ENCODE peak calls at places on chromosomes 16 and 17, in six cellular contexts. One of them, this sample, is unnamed. For H3K4me1, the result is how much of the 10 kb centered on the place peaks cover.

GRCh38 chr17:56715613-56716357 is 117.9 kb downstream of the C17orf67 start:
- DNase-seq in adrenal gland: peak
- DNase-seq in upper lobe of right lung: peak
- DNase-seq in A549: peak
- DNase-seq in transverse colon: peak
- DNase-seq in fibroblast of lung: peak
- DNase-seq in this sample: peak

GRCh38 chr17:51154176-51154575 is 817 bp downstream of the NME1 start:
- DNase-seq in adrenal gland: no peak
- DNase-seq in upper lobe of right lung: no peak
- DNase-seq in A549: no peak
- DNase-seq in transverse colon: no peak
- DNase-seq in fibroblast of lung: peak
- DNase-seq in this sample: no peak

GRCh38 chr17:77729587-77729986 is 228.9 kb upstream of the TNRC6C start:
- DNase-seq in adrenal gland: no peak
- DNase-seq in upper lobe of right lung: no peak
- DNase-seq in A549: no peak
- DNase-seq in transverse colon: no peak
- DNase-seq in fibroblast of lung: no peak
- DNase-seq in this sample: no peak

GRCh38 chr17:42456223-42457106 is 2.2 kb upstream of the ATP6V0A1 start:
- DNase-seq in adrenal gland: no peak
- DNase-seq in upper lobe of right lung: no peak
- DNase-seq in A549: no peak
- DNase-seq in transverse colon: no peak
- DNase-seq in fibroblast of lung: peak
- DNase-seq in this sample: no peak

GRCh38 chr16:22358000-22358399 is 16.4 kb downstream of the CDR2 start:
- DNase-seq in adrenal gland: no peak
- DNase-seq in upper lobe of right lung: no peak
- DNase-seq in A549: no peak
- DNase-seq in transverse colon: no peak
- DNase-seq in fibroblast of lung: no peak
- DNase-seq in this sample: no peak

GRCh38 chr16:85506358-85506911 is 106.7 kb upstream of the GSE1 start:
- DNase-seq in adrenal gland: no peak
- DNase-seq in upper lobe of right lung: no peak
- DNase-seq in A549: no peak
- DNase-seq in transverse colon: no peak
- DNase-seq in fibroblast of lung: no peak
- DNase-seq in this sample: no peak

GRCh38 chr16:31323959-31324629 is 30.9 kb upstream of the ITGAX start:
- DNase-seq in adrenal gland: no peak
- DNase-seq in upper lobe of right lung: no peak
- DNase-seq in A549: no peak
- DNase-seq in transverse colon: no peak
- DNase-seq in fibroblast of lung: no peak
- DNase-seq in this sample: no peak

GRCh38 chr16:82337355-82337754 is 167.3 kb upstream of the MPHOSPH6 start:
- DNase-seq in adrenal gland: no peak
- DNase-seq in upper lobe of right lung: no peak
- DNase-seq in A549: no peak
- DNase-seq in transverse colon: no peak
- DNase-seq in fibroblast of lung: no peak
- DNase-seq in this sample: no peak

GRCh38 chr17:79626156-79626890 is 15.5 kb upstream of the RBFOX3 start:
- DNase-seq in adrenal gland: no peak
- DNase-seq in upper lobe of right lung: peak
- DNase-seq in A549: no peak
- DNase-seq in transverse colon: peak
- DNase-seq in fibroblast of lung: no peak
- DNase-seq in this sample: peak

GRCh38 chr17:14203392-14203791 is 33.3 kb downstream of the CDRT15 start:
- DNase-seq in adrenal gland: no peak
- DNase-seq in upper lobe of right lung: no peak
- DNase-seq in A549: no peak
- DNase-seq in transverse colon: no peak
- DNase-seq in fibroblast of lung: peak
- DNase-seq in this sample: no peak

GRCh38 chr17:45290269-45290765 is 26.5 kb downstream of the MAP3K14 start:
- DNase-seq in adrenal gland: no peak
- DNase-seq in upper lobe of right lung: no peak
- DNase-seq in A549: no peak
- DNase-seq in transverse colon: no peak
- DNase-seq in fibroblast of lung: no peak
- DNase-seq in this sample: no peak

GRCh38 chr16:67726106-67727034 is 7.3 kb upstream of the GFOD2 start:
- DNase-seq in adrenal gland: peak
- DNase-seq in upper lobe of right lung: peak
- DNase-seq in A549: no peak
- DNase-seq in transverse colon: no peak
- DNase-seq in fibroblast of lung: no peak
- DNase-seq in this sample: no peak

GRCh38 chr16:2151188-2152091 is 3.0 kb downstream of the RAB26 start:
- DNase-seq in adrenal gland: no peak
- DNase-seq in upper lobe of right lung: no peak
- DNase-seq in A549: no peak
- DNase-seq in transverse colon: no peak
- DNase-seq in fibroblast of lung: no peak
- DNase-seq in this sample: peak

GRCh38 chr17:79970576-79971068 is 65.0 kb downstream of the TBC1D16 start:
- DNase-seq in adrenal gland: no peak
- DNase-seq in upper lobe of right lung: peak
- DNase-seq in A549: no peak
- DNase-seq in transverse colon: peak
- DNase-seq in fibroblast of lung: peak
- DNase-seq in this sample: peak

GRCh38 chr16:69909760-69910159 is 41.4 kb upstream of the CLEC18A start:
- DNase-seq in adrenal gland: no peak
- DNase-seq in upper lobe of right lung: no peak
- DNase-seq in A549: no peak
- DNase-seq in transverse colon: no peak
- DNase-seq in fibroblast of lung: no peak
- DNase-seq in this sample: no peak

GRCh38 chr16:69201787-69202186 is 14.8 kb downstream of the SNTB2 start:
- DNase-seq in adrenal gland: no peak
- DNase-seq in upper lobe of right lung: no peak
- DNase-seq in A549: no peak
- DNase-seq in transverse colon: no peak
- DNase-seq in fibroblast of lung: no peak
- DNase-seq in this sample: no peak

GRCh38 chr17:82648761-82649474 is 674 bp upstream of the WDR45B start:
- DNase-seq in adrenal gland: peak
- DNase-seq in upper lobe of right lung: peak
- DNase-seq in A549: no peak
- DNase-seq in transverse colon: peak
- DNase-seq in fibroblast of lung: no peak
- DNase-seq in this sample: peak

GRCh38 chr17:1576500-1576899 is 13.9 kb upstream of the PITPNA start:
- DNase-seq in adrenal gland: no peak
- DNase-seq in upper lobe of right lung: no peak
- DNase-seq in A549: no peak
- DNase-seq in transverse colon: no peak
- DNase-seq in fibroblast of lung: no peak
- DNase-seq in this sample: no peak

GRCh38 chr17:12680407-12680897 is 14.8 kb downstream of the MYOCD start:
- DNase-seq in adrenal gland: no peak
- DNase-seq in upper lobe of right lung: no peak
- DNase-seq in A549: no peak
- DNase-seq in transverse colon: peak
- DNase-seq in fibroblast of lung: peak
- DNase-seq in this sample: no peak

GRCh38 chr17:8243827-8244226 is 4.0 kb downstream of the CTC1 start:
- DNase-seq in adrenal gland: no peak
- DNase-seq in upper lobe of right lung: no peak
- DNase-seq in A549: no peak
- DNase-seq in transverse colon: no peak
- DNase-seq in fibroblast of lung: no peak
- DNase-seq in this sample: no peak
- TF ChIP-seq CTCF in adrenal gland: no peak
- TF ChIP-seq CTCF in upper lobe of right lung: no peak
- TF ChIP-seq CTCF in A549: no peak
- TF ChIP-seq CTCF in transverse colon: no peak
- TF ChIP-seq CTCF in fibroblast of lung: no peak
- TF ChIP-seq CTCF in this sample: no peak

GRCh38 chr16:56915311-56916105 is 16.4 kb upstream of the HERPUD1 start:
- DNase-seq in adrenal gland: no peak
- DNase-seq in upper lobe of right lung: no peak
- DNase-seq in A549: no peak
- DNase-seq in transverse colon: no peak
- DNase-seq in fibroblast of lung: peak
- DNase-seq in this sample: no peak
- H3K4me1 ChIP-seq in adrenal gland: under half
- H3K4me1 ChIP-seq in upper lobe of right lung: half or more
- H3K4me1 ChIP-seq in A549: under half
- H3K4me1 ChIP-seq in transverse colon: under half
- H3K4me1 ChIP-seq in fibroblast of lung: under half
- H3K4me1 ChIP-seq in this sample: under half

GRCh38 chr17:81470270-81470943 is 42.2 kb downstream of the ACTG1 start:
- DNase-seq in adrenal gland: no peak
- DNase-seq in upper lobe of right lung: no peak
- DNase-seq in A549: no peak
- DNase-seq in transverse colon: no peak
- DNase-seq in fibroblast of lung: no peak
- DNase-seq in this sample: no peak

GRCh38 chr17:81469266-81469665 is 43.3 kb downstream of the ACTG1 start:
- DNase-seq in adrenal gland: no peak
- DNase-seq in upper lobe of right lung: no peak
- DNase-seq in A549: no peak
- DNase-seq in transverse colon: no peak
- DNase-seq in fibroblast of lung: no peak
- DNase-seq in this sample: no peak

GRCh38 chr17:81473019-81473418 is 39.6 kb downstream of the ACTG1 start:
- DNase-seq in adrenal gland: peak
- DNase-seq in upper lobe of right lung: no peak
- DNase-seq in A549: no peak
- DNase-seq in transverse colon: no peak
- DNase-seq in fibroblast of lung: no peak
- DNase-seq in this sample: no peak

GRCh38 chr17:81470944-81471803 is 41.4 kb downstream of the ACTG1 start:
- DNase-seq in adrenal gland: no peak
- DNase-seq in upper lobe of right lung: no peak
- DNase-seq in A549: no peak
- DNase-seq in transverse colon: no peak
- DNase-seq in fibroblast of lung: no peak
- DNase-seq in this sample: no peak

GRCh38 chr17:81471804-81472456 is 40.7 kb downstream of the ACTG1 start:
- DNase-seq in adrenal gland: peak
- DNase-seq in upper lobe of right lung: no peak
- DNase-seq in A549: peak
- DNase-seq in transverse colon: peak
- DNase-seq in fibroblast of lung: peak
- DNase-seq in this sample: peak
- TF ChIP-seq CTCF in adrenal gland: no peak
- TF ChIP-seq CTCF in upper lobe of right lung: peak
- TF ChIP-seq CTCF in A549: no peak
- TF ChIP-seq CTCF in transverse colon: peak
- TF ChIP-seq CTCF in fibroblast of lung: no peak
- TF ChIP-seq CTCF in this sample: no peak

DNA sequence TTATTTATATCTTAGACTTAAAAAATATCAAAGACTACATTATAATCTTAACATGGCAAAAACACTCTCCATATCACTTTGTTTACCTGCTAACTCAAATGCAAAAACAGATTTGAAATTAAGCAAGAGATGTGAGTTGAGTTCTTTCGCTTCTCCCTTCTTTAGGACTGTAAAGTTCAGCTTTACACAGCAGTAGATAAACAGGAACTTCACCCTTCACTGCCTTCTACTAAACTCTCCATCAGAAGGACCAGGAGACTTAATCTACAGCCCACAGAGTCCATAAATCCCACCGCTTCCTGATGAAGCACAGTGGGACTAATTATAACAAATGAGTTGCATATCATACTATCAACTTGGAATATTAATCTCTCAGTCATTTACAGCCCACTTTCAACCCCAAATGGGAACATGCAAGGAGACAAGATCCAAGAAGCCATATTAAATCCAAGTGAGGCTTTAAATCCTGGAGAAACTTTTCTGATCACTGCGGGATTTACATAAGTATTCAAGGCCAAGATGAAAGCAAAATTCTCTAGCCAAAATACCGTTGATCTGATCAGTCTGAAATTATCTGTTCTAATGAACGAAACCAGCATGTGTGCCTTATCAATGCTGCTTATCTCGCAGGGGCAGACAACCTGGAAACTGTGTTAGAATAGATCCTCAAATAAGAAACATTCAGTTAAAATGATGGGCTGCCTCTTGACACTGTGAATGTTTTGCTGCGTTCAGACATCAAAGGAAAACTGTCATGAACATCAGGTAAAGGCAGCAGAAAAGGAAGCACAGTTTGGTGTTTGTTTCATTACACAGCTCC is 1.6 kb downstream of the AMFR start:
- DNase-seq in adrenal gland: no peak
- DNase-seq in upper lobe of right lung: no peak
- DNase-seq in A549: no peak
- DNase-seq in transverse colon: no peak
- DNase-seq in fibroblast of lung: peak
- DNase-seq in this sample: no peak
- H3K4me1 ChIP-seq in adrenal gland: under half
- H3K4me1 ChIP-seq in upper lobe of right lung: under half
- H3K4me1 ChIP-seq in A549: under half
- H3K4me1 ChIP-seq in transverse colon: under half
- H3K4me1 ChIP-seq in fibroblast of lung: under half
- H3K4me1 ChIP-seq in this sample: under half

GRCh38 chr17:58539703-58540102 is 25.3 kb upstream of the MTMR4 start:
- DNase-seq in adrenal gland: no peak
- DNase-seq in upper lobe of right lung: no peak
- DNase-seq in A549: no peak
- DNase-seq in transverse colon: no peak
- DNase-seq in fibroblast of lung: no peak
- DNase-seq in this sample: no peak

GRCh38 chr17:58538801-58539410 is 24.5 kb upstream of the MTMR4 start:
- DNase-seq in adrenal gland: no peak
- DNase-seq in upper lobe of right lung: no peak
- DNase-seq in A549: no peak
- DNase-seq in transverse colon: no peak
- DNase-seq in fibroblast of lung: no peak
- DNase-seq in this sample: no peak

GRCh38 chr17:58537266-58537665 is 22.8 kb upstream of the MTMR4 start:
- DNase-seq in adrenal gland: no peak
- DNase-seq in upper lobe of right lung: no peak
- DNase-seq in A549: no peak
- DNase-seq in transverse colon: no peak
- DNase-seq in fibroblast of lung: no peak
- DNase-seq in this sample: no peak

GRCh38 chr17:58536541-58536940 is 22.1 kb upstream of the MTMR4 start:
- DNase-seq in adrenal gland: no peak
- DNase-seq in upper lobe of right lung: no peak
- DNase-seq in A549: no peak
- DNase-seq in transverse colon: no peak
- DNase-seq in fibroblast of lung: no peak
- DNase-seq in this sample: no peak

DNA sequence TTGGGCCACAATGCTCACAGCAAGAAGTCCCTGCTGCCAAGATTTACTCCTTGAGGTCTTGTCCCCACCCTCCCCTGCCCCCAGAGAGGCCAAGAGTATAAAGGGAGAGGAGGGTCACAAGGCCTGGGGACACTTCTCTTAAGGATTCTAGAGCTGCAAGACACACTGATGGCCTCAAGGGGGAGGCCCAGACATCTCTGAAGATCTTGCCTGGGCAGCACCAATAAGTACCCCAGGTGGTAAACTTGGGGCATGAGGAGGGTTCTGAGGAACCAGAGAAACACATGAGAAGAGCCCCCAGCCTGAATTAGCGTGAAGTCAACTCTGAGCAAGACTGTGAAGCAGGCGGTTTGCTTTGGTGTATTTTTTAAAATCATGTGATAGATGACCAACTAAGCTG is 26.8 kb upstream of the MTMR4 start:
- DNase-seq in adrenal gland: no peak
- DNase-seq in upper lobe of right lung: no peak
- DNase-seq in A549: no peak
- DNase-seq in transverse colon: no peak
- DNase-seq in fibroblast of lung: no peak
- DNase-seq in this sample: no peak
- TF ChIP-seq CTCF in adrenal gland: no peak
- TF ChIP-seq CTCF in upper lobe of right lung: peak
- TF ChIP-seq CTCF in A549: peak
- TF ChIP-seq CTCF in transverse colon: no peak
- TF ChIP-seq CTCF in fibroblast of lung: peak
- TF ChIP-seq CTCF in this sample: peak